ENCODE peak calls at places on chromosomes 2 and 18, in four cellular contexts. One of them, this sample, is unnamed. For H3K4me1 and H4K20me1, the result is how much of the 10 kb centered on the place peaks cover.

GRCh38 chr2:15649556-15650255 is 58.0 kb downstream of the DDX1 start:
- DNase-seq in HCT116: no peak
- DNase-seq in fibroblast of lung: no peak
- DNase-seq in PC-3: no peak
- DNase-seq in this sample: no peak

GRCh38 chr2:197251576-197251975 is 59.0 kb downstream of the ANKRD44 start:
- DNase-seq in HCT116: no peak
- DNase-seq in fibroblast of lung: peak
- DNase-seq in PC-3: no peak
- DNase-seq in this sample: no peak

GRCh38 chr2:105517814-105518705 is 119.2 kb upstream of the FHL2 start:
- DNase-seq in HCT116: no peak
- DNase-seq in fibroblast of lung: peak
- DNase-seq in PC-3: no peak
- DNase-seq in this sample: peak

GRCh38 chr2:175111200-175111657 is 56.8 kb downstream of the ATF2 start:
- DNase-seq in HCT116: peak
- DNase-seq in fibroblast of lung: peak
- DNase-seq in PC-3: peak
- DNase-seq in this sample: peak

GRCh38 chr2:234954551-234954992 is 2.8 kb downstream of the SH3BP4 start:
- DNase-seq in HCT116: no peak
- DNase-seq in fibroblast of lung: peak
- DNase-seq in PC-3: no peak
- DNase-seq in this sample: no peak

GRCh38 chr2:99811544-99811943 is 321.7 kb upstream of the REV1 start:
- DNase-seq in HCT116: no peak
- DNase-seq in fibroblast of lung: peak
- DNase-seq in PC-3: peak
- DNase-seq in this sample: no peak

GRCh38 chr2:238415036-238415764 is 11.5 kb upstream of the ASB1 start:
- DNase-seq in HCT116: no peak
- DNase-seq in fibroblast of lung: no peak
- DNase-seq in PC-3: no peak
- DNase-seq in this sample: no peak

GRCh38 chr2:190846746-190847145 is 33.9 kb upstream of the GLS start:
- DNase-seq in HCT116: no peak
- DNase-seq in fibroblast of lung: peak
- DNase-seq in PC-3: peak
- DNase-seq in this sample: no peak

GRCh38 chr2:96413067-96413722 is 77.6 kb downstream of the NCAPH start:
- DNase-seq in HCT116: no peak
- DNase-seq in fibroblast of lung: peak
- DNase-seq in PC-3: peak
- DNase-seq in this sample: no peak

GRCh38 chr2:75483878-75484277 is 76.9 kb downstream of the EVA1A start:
- DNase-seq in HCT116: no peak
- DNase-seq in fibroblast of lung: no peak
- DNase-seq in PC-3: no peak
- DNase-seq in this sample: no peak

GRCh38 chr2:151568541-151568940 is 158.8 kb downstream of the RIF1 start:
- DNase-seq in HCT116: no peak
- DNase-seq in fibroblast of lung: no peak
- DNase-seq in PC-3: no peak
- DNase-seq in this sample: no peak

GRCh38 chr2:3094999-3095958 is 282.3 kb downstream of the EIPR1 start:
- DNase-seq in HCT116: no peak
- DNase-seq in fibroblast of lung: no peak
- DNase-seq in PC-3: no peak
- DNase-seq in this sample: no peak

GRCh38 chr2:185374878-185375277 is 363.7 kb upstream of the FSIP2 start:
- DNase-seq in HCT116: no peak
- DNase-seq in fibroblast of lung: no peak
- DNase-seq in PC-3: peak
- DNase-seq in this sample: no peak

GRCh38 chr2:41024806-41025205 is 572.9 kb upstream of the SLC8A1 start:
- DNase-seq in HCT116: no peak
- DNase-seq in fibroblast of lung: no peak
- DNase-seq in PC-3: no peak
- DNase-seq in this sample: no peak

GRCh38 chr2:225400060-225400511 is 576 bp downstream of the NYAP2 start:
- DNase-seq in HCT116: no peak
- DNase-seq in fibroblast of lung: peak
- DNase-seq in PC-3: peak
- DNase-seq in this sample: no peak

GRCh38 chr18:48994926-48995835 is 44.4 kb upstream of the SMAD7 start:
- DNase-seq in HCT116: no peak
- DNase-seq in fibroblast of lung: no peak
- DNase-seq in PC-3: no peak
- DNase-seq in this sample: no peak
- H3K4me1 ChIP-seq in HCT116: half or more
- H3K4me1 ChIP-seq in fibroblast of lung: half or more
- H3K4me1 ChIP-seq in PC-3: half or more
- H3K4me1 ChIP-seq in this sample: half or more

GRCh38 chr2:71361631-71362030 is 30.0 kb downstream of the ZNF638 start:
- DNase-seq in HCT116: no peak
- DNase-seq in fibroblast of lung: no peak
- DNase-seq in PC-3: no peak
- DNase-seq in this sample: no peak
- H4K20me1 ChIP-seq in HCT116: under half
- H4K20me1 ChIP-seq in fibroblast of lung: under half
- H4K20me1 ChIP-seq in PC-3: under half
- H4K20me1 ChIP-seq in this sample: half or more

DNA sequence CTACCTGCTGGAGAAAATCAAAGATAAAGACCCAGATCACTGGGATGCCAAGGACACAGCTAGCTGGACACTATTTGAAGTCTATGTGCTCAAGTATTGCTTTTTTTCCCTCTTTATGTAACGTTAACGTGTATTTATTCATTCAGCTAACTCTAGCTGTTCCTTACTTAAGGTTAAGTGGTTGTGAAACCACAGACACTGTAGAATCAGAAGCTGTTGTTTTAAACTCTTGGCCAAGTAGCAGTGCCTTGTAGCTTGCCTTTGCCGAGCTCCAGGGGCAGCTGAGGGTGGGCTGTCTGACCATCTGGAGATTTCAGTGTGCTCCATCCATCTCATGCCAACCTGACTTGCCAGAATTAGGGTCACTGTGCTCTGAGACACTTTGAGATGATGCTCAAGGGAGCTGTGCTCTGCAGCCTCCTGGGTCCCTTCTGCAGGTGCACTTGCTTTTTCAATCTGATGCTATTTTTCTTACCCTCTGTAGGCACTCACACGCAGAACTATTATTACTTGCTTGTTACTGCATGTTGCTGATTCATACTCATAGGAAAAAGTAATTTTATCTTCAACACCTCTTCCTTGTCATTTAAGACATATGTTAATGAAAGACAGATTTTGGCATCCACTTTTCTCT is 116.2 kb downstream of the METTL8 start:
- DNase-seq in HCT116: no peak
- DNase-seq in fibroblast of lung: peak
- DNase-seq in PC-3: no peak
- DNase-seq in this sample: no peak
- H3K4me1 ChIP-seq in HCT116: under half
- H3K4me1 ChIP-seq in fibroblast of lung: under half
- H3K4me1 ChIP-seq in PC-3: under half
- H3K4me1 ChIP-seq in this sample: under half

DNA sequence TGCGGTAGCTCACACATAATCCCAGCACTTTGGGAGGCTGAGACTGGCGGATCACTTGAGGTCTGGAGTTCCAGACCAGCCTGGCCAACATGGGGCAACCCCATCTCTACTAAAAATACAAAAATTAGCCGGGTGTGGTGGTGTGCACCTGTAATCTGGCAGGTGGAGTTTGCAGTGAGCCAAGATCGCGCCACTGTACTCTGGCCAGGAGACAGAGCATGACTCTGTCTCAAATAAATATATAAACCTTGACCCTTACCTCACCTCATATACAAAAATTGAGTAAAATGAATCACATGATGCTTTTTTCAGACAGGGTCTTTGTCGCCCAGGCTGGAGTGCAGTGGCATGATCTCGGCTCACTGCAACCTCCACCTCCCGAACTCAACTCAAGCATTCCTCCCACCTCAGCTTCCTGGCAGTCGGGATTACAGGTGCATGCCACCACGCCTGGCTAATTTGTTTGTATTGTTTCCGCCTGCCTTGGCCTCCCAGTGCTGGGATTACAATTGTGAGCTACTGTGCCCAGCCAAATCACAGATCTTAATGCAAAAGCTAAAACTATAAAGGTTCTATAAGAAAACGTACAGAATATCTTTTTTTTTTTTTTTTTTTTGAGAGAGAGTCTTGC is 25.3 kb downstream of the XPO1 start:
- DNase-seq in HCT116: no peak
- DNase-seq in fibroblast of lung: no peak
- DNase-seq in PC-3: no peak
- DNase-seq in this sample: no peak
- H4K20me1 ChIP-seq in HCT116: under half
- H4K20me1 ChIP-seq in fibroblast of lung: under half
- H4K20me1 ChIP-seq in PC-3: under half
- H4K20me1 ChIP-seq in this sample: half or more

GRCh38 chr18:48546411-48546810 is 7.6 kb downstream of the CTIF start:
- DNase-seq in HCT116: no peak
- DNase-seq in fibroblast of lung: peak
- DNase-seq in PC-3: no peak
- DNase-seq in this sample: no peak
- H3K4me1 ChIP-seq in HCT116: under half
- H3K4me1 ChIP-seq in fibroblast of lung: under half
- H3K4me1 ChIP-seq in PC-3: under half
- H3K4me1 ChIP-seq in this sample: under half

DNA sequence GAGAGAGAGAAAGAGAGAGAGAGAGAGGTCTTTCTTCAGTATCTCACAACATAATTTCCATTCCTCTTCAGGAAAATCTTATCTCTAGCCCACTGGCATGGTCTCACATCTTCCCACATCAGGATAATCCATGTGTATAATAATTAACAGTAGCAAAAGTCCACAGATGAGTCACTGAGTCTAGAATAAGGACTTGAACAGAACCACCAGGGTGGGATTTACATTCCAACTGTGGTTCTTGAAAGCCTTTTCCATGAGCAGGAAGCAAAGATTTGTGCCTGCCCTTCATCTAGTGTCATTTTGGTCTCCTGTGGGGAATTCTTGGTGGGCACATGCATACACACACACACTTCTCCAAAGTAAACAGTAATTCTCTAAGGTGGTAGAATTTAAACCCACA is 107.1 kb upstream of the TCF4 start:
- DNase-seq in HCT116: no peak
- DNase-seq in fibroblast of lung: peak
- DNase-seq in PC-3: no peak
- DNase-seq in this sample: no peak
- H4K20me1 ChIP-seq in HCT116: under half
- H4K20me1 ChIP-seq in fibroblast of lung: under half
- H4K20me1 ChIP-seq in PC-3: under half
- H4K20me1 ChIP-seq in this sample: under half

GRCh38 chr2:230909841-230910545 is 15.0 kb downstream of the GPR55 start:
- DNase-seq in HCT116: no peak
- DNase-seq in fibroblast of lung: no peak
- DNase-seq in PC-3: no peak
- DNase-seq in this sample: no peak

GRCh38 chr2:230912046-230912445 is 13.0 kb downstream of the GPR55 start:
- DNase-seq in HCT116: no peak
- DNase-seq in fibroblast of lung: no peak
- DNase-seq in PC-3: no peak
- DNase-seq in this sample: no peak

GRCh38 chr2:230908595-230909191 is 16.3 kb downstream of the GPR55 start:
- DNase-seq in HCT116: peak
- DNase-seq in fibroblast of lung: peak
- DNase-seq in PC-3: peak
- DNase-seq in this sample: peak

GRCh38 chr2:230908094-230908594 is 16.9 kb downstream of the GPR55 start:
- DNase-seq in HCT116: no peak
- DNase-seq in fibroblast of lung: no peak
- DNase-seq in PC-3: no peak
- DNase-seq in this sample: no peak

DNA sequence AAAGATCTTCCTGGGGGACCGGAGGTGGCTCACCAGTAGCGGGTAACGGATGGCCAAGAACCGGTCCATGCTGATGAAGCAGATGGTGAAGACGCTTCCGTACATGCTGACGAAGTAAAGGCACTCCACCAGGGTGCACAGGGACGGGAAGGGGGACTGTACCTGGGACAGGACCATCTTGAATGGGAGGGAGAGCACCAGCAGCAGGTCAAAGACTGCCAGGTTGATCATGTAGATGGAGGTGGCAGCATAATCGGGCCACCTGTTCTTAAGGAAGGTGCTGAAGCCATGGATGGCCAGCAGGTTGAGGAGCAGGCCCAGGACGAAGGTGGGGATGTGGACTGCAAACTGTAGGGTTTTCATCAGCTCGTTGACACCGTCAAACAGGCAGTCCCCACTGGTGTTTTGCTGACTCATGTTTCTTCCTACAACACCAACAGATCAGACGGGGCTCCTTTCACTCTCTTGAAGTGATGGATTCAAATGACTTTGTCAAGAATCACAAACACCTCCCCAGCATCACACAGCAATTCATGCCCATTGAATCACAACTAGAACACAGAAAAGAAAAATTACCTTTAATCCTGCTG is 14.4 kb downstream of the GPR55 start:
- DNase-seq in HCT116: no peak
- DNase-seq in fibroblast of lung: no peak
- DNase-seq in PC-3: no peak
- DNase-seq in this sample: no peak
- H3K4me1 ChIP-seq in HCT116: under half
- H3K4me1 ChIP-seq in fibroblast of lung: under half
- H3K4me1 ChIP-seq in PC-3: under half
- H3K4me1 ChIP-seq in this sample: under half

GRCh38 chr18:79685971-79686370 is 6.4 kb downstream of the CTDP1 start:
- DNase-seq in HCT116: no peak
- DNase-seq in fibroblast of lung: no peak
- DNase-seq in PC-3: no peak
- DNase-seq in this sample: no peak
- H4K20me1 ChIP-seq in HCT116: under half
- H4K20me1 ChIP-seq in fibroblast of lung: under half
- H4K20me1 ChIP-seq in PC-3: under half
- H4K20me1 ChIP-seq in this sample: half or more